ENCODE peak calls at places on chromosomes 7 and 10, in five cellular contexts. One of them, this sample, is unnamed. For H3K4me1, the result is how much of the 10 kb centered on the place peaks cover.

GRCh38 chr7:37211097-37211496 is 237.6 kb downstream of the ELMO1 start:
- DNase-seq in OCI-LY7: no peak
- DNase-seq in Caco-2: no peak
- DNase-seq in heart right ventricle: peak
- DNase-seq in tibial artery: peak
- DNase-seq in this sample: peak

GRCh38 chr7:117169907-117170306 is 153.0 kb downstream of the WNT2 start:
- DNase-seq in OCI-LY7: no peak
- DNase-seq in Caco-2: no peak
- DNase-seq in heart right ventricle: no peak
- DNase-seq in tibial artery: no peak
- DNase-seq in this sample: no peak

GRCh38 chr7:22156205-22156604 is 200.7 kb downstream of the RAPGEF5 start:
- DNase-seq in OCI-LY7: no peak
- DNase-seq in Caco-2: no peak
- DNase-seq in heart right ventricle: no peak
- DNase-seq in tibial artery: no peak
- DNase-seq in this sample: no peak

GRCh38 chr7:144118341-144118740 is 4.6 kb upstream of the OR2A14 start:
- DNase-seq in OCI-LY7: no peak
- DNase-seq in Caco-2: no peak
- DNase-seq in heart right ventricle: no peak
- DNase-seq in tibial artery: no peak
- DNase-seq in this sample: no peak

GRCh38 chr10:93859049-93859655 is 34.6 kb upstream of the SLC35G1 start:
- DNase-seq in OCI-LY7: peak
- DNase-seq in Caco-2: no peak
- DNase-seq in heart right ventricle: no peak
- DNase-seq in tibial artery: no peak
- DNase-seq in this sample: no peak

GRCh38 chr10:110211455-110211843 is 4.0 kb downstream of the MXI1 start:
- DNase-seq in OCI-LY7: no peak
- DNase-seq in Caco-2: no peak
- DNase-seq in heart right ventricle: no peak
- DNase-seq in tibial artery: no peak
- DNase-seq in this sample: no peak

GRCh38 chr10:26112532-26112931 is 104.0 kb upstream of the GAD2 start:
- DNase-seq in OCI-LY7: no peak
- DNase-seq in Caco-2: no peak
- DNase-seq in heart right ventricle: no peak
- DNase-seq in tibial artery: no peak
- DNase-seq in this sample: no peak

GRCh38 chr10:72567421-72567820 is 58.5 kb downstream of the MICU1 start:
- DNase-seq in OCI-LY7: no peak
- DNase-seq in Caco-2: no peak
- DNase-seq in heart right ventricle: no peak
- DNase-seq in tibial artery: peak
- DNase-seq in this sample: no peak

GRCh38 chr10:83666762-83667161 is 472.5 kb upstream of the GHITM start:
- DNase-seq in OCI-LY7: no peak
- DNase-seq in Caco-2: no peak
- DNase-seq in heart right ventricle: no peak
- DNase-seq in tibial artery: no peak
- DNase-seq in this sample: no peak

GRCh38 chr10:120260446-120260845 is 196.6 kb upstream of the PLPP4 start:
- DNase-seq in OCI-LY7: no peak
- DNase-seq in Caco-2: no peak
- DNase-seq in heart right ventricle: no peak
- DNase-seq in tibial artery: no peak
- DNase-seq in this sample: no peak

GRCh38 chr7:138951953-138952352 is 29.2 kb downstream of the KIAA1549 start:
- DNase-seq in OCI-LY7: no peak
- DNase-seq in Caco-2: no peak
- DNase-seq in heart right ventricle: no peak
- DNase-seq in tibial artery: no peak
- DNase-seq in this sample: no peak

GRCh38 chr10:29140991-29141390 is 147.9 kb upstream of the LYZL1 start:
- DNase-seq in OCI-LY7: no peak
- DNase-seq in Caco-2: no peak
- DNase-seq in heart right ventricle: no peak
- DNase-seq in tibial artery: no peak
- DNase-seq in this sample: no peak

GRCh38 chr10:24414597-24414996 is 205.7 kb downstream of the KIAA1217 start:
- DNase-seq in OCI-LY7: no peak
- DNase-seq in Caco-2: no peak
- DNase-seq in heart right ventricle: no peak
- DNase-seq in tibial artery: no peak
- DNase-seq in this sample: no peak

GRCh38 chr10:126049741-126050140 is 153.4 kb downstream of the FANK1 start:
- DNase-seq in OCI-LY7: no peak
- DNase-seq in Caco-2: no peak
- DNase-seq in heart right ventricle: peak
- DNase-seq in tibial artery: no peak
- DNase-seq in this sample: no peak

GRCh38 chr10:95540514-95541052 is 20.6 kb downstream of the SORBS1 start:
- DNase-seq in OCI-LY7: no peak
- DNase-seq in Caco-2: no peak
- DNase-seq in heart right ventricle: no peak
- DNase-seq in tibial artery: no peak
- DNase-seq in this sample: no peak

GRCh38 chr7:106430103-106430502 is 145.3 kb upstream of the NAMPT start:
- DNase-seq in OCI-LY7: no peak
- DNase-seq in Caco-2: no peak
- DNase-seq in heart right ventricle: no peak
- DNase-seq in tibial artery: no peak
- DNase-seq in this sample: no peak

GRCh38 chr7:37482505-37482904 is 33.8 kb upstream of the ELMO1 start:
- DNase-seq in OCI-LY7: no peak
- DNase-seq in Caco-2: no peak
- DNase-seq in heart right ventricle: no peak
- DNase-seq in tibial artery: no peak
- DNase-seq in this sample: no peak

GRCh38 chr7:158316466-158317031 is 271.1 kb downstream of the PTPRN2 start:
- DNase-seq in OCI-LY7: no peak
- DNase-seq in Caco-2: no peak
- DNase-seq in heart right ventricle: no peak
- DNase-seq in tibial artery: no peak
- DNase-seq in this sample: no peak

GRCh38 chr10:76009531-76009930 is 578.1 kb downstream of the LRMDA start:
- DNase-seq in OCI-LY7: no peak
- DNase-seq in Caco-2: no peak
- DNase-seq in heart right ventricle: no peak
- DNase-seq in tibial artery: no peak
- DNase-seq in this sample: no peak

GRCh38 chr10:56360583-56360966 is 484 bp downstream of the ZWINT start:
- DNase-seq in OCI-LY7: no peak
- DNase-seq in Caco-2: no peak
- DNase-seq in heart right ventricle: no peak
- DNase-seq in tibial artery: no peak
- DNase-seq in this sample: no peak

GRCh38 chr7:2633538-2634264 is 1.9 kb downstream of the TTYH3 start:
- DNase-seq in OCI-LY7: no peak
- DNase-seq in Caco-2: no peak
- DNase-seq in heart right ventricle: no peak
- DNase-seq in tibial artery: peak
- DNase-seq in this sample: peak

GRCh38 chr7:30662431-30662939 is 19.8 kb downstream of the CRHR2 start:
- DNase-seq in OCI-LY7: no peak
- DNase-seq in Caco-2: no peak
- DNase-seq in heart right ventricle: no peak
- DNase-seq in tibial artery: no peak
- DNase-seq in this sample: no peak

GRCh38 chr10:22481687-22482539 is 136.6 kb downstream of the SPAG6 start:
- DNase-seq in OCI-LY7: no peak
- DNase-seq in Caco-2: no peak
- DNase-seq in heart right ventricle: no peak
- DNase-seq in tibial artery: no peak
- DNase-seq in this sample: no peak

GRCh38 chr10:72612203-72612826 is 13.6 kb downstream of the MICU1 start:
- DNase-seq in OCI-LY7: no peak
- DNase-seq in Caco-2: no peak
- DNase-seq in heart right ventricle: no peak
- DNase-seq in tibial artery: no peak
- DNase-seq in this sample: no peak

GRCh38 chr10:107059872-107060271 is 104.6 kb downstream of the SORCS1 start:
- DNase-seq in OCI-LY7: no peak
- DNase-seq in Caco-2: no peak
- DNase-seq in heart right ventricle: no peak
- DNase-seq in tibial artery: no peak
- DNase-seq in this sample: no peak

GRCh38 chr7:145053781-145054180 is 217.9 kb upstream of the TPK1 start:
- DNase-seq in OCI-LY7: no peak
- DNase-seq in Caco-2: no peak
- DNase-seq in heart right ventricle: no peak
- DNase-seq in tibial artery: no peak
- DNase-seq in this sample: no peak

GRCh38 chr7:130901209-130901783 is 167.3 kb upstream of the KLF14 start:
- DNase-seq in OCI-LY7: no peak
- DNase-seq in Caco-2: no peak
- DNase-seq in heart right ventricle: peak
- DNase-seq in tibial artery: peak
- DNase-seq in this sample: peak

GRCh38 chr7:1062296-1063294 is 18.2 kb downstream of the GPR146 start:
- DNase-seq in OCI-LY7: peak
- DNase-seq in Caco-2: no peak
- DNase-seq in heart right ventricle: no peak
- DNase-seq in tibial artery: no peak
- DNase-seq in this sample: no peak

GRCh38 chr7:22896917-22897316 is 74.3 kb upstream of the TOMM7 start:
- DNase-seq in OCI-LY7: no peak
- DNase-seq in Caco-2: peak
- DNase-seq in heart right ventricle: no peak
- DNase-seq in tibial artery: no peak
- DNase-seq in this sample: no peak

GRCh38 chr7:50229964-50230363 is 74.6 kb upstream of the IKZF1 start:
- DNase-seq in OCI-LY7: peak
- DNase-seq in Caco-2: no peak
- DNase-seq in heart right ventricle: no peak
- DNase-seq in tibial artery: no peak
- DNase-seq in this sample: no peak

GRCh38 chr7:74292757-74293576 is 3.8 kb downstream of the CLIP2 start:
- DNase-seq in OCI-LY7: no peak
- DNase-seq in Caco-2: peak
- DNase-seq in heart right ventricle: no peak
- DNase-seq in tibial artery: no peak
- DNase-seq in this sample: no peak
- H3K4me1 ChIP-seq in OCI-LY7: under half
- H3K4me1 ChIP-seq in Caco-2: under half
- H3K4me1 ChIP-seq in heart right ventricle: half or more
- H3K4me1 ChIP-seq in tibial artery: under half
- H3K4me1 ChIP-seq in this sample: under half

DNA sequence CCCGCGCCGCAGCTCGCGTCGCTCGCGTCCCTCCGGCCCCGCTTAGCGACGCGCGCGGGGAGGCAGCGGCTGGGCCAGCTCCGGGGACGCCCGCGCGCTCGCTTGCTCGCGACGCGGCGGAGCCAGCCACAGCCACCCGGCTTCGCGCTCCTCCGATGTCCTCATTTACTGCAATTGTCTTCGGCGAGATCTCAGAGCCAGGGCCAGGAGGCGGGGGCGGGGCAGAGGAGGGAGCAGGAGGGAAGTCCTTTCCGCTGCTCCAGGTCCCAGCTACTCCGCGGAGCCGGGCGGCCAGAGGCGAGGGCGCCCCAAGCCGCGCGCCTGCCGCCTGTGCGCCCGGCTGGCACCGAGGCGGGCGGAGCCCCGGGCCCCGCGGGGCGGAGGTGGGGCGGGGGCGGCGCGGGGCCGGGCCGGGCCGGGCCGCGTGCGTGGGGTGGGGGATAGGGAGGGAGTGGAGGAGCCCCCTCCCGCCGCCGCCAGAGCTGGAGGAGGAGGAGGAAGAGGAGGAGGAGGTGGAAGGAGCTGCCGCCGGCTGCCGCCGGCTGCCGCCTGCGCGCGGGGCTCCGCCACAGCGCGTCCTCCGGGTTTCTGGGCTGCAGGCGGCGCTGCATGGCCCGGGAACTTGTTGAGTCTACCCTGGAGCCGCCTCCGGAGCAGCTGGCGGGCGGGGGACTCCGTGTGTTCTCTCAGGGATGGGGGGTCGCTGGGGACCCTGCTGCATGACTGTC is at the start of gene INSYN2A:
- DNase-seq in OCI-LY7: no peak
- DNase-seq in Caco-2: no peak
- DNase-seq in heart right ventricle: peak
- DNase-seq in tibial artery: no peak
- DNase-seq in this sample: no peak
- TF ChIP-seq CTCF in OCI-LY7: no peak
- TF ChIP-seq CTCF in Caco-2: no peak
- TF ChIP-seq CTCF in heart right ventricle: no peak
- TF ChIP-seq CTCF in tibial artery: no peak
- TF ChIP-seq CTCF in this sample: no peak

DNA sequence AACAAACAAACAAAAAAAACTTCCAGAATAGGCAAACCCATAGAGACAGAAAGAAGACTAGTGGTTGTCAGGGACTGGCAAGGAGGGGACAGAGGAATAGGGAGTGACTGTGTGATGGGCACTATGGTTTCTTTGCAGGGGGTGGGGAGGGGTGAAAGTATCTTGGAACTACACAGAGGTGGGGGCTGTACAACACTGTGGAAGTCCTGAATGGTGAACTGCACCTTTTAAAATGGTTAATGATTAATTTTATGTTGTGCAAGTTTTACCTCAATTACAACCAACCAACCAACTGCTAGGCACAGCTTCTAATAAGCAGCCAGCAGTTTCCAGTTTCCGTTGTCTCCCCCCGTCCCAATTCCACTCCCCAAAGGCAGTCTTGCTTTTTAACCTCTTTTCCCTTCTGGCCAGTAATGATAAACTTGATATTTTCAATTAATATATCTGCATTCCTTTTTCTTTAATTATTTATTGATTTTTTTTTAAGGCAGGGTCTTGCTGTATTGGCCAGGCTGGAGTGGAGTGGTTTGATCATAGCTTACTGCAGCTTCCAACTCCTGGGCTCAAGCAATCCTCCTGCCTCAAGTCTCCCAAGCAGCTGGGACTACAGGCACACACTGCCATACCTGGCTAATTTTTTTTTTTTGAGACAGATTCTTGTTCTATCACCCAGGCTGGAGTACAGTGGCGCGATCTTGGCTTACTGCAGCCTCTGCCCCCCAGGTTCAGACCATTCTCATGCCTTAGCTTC is 46.8 kb downstream of the HIP1 start:
- DNase-seq in OCI-LY7: peak
- DNase-seq in Caco-2: no peak
- DNase-seq in heart right ventricle: no peak
- DNase-seq in tibial artery: no peak
- DNase-seq in this sample: no peak
- H3K4me1 ChIP-seq in OCI-LY7: half or more
- H3K4me1 ChIP-seq in Caco-2: under half
- H3K4me1 ChIP-seq in heart right ventricle: under half
- H3K4me1 ChIP-seq in tibial artery: under half
- H3K4me1 ChIP-seq in this sample: under half

GRCh38 chr7:151152935-151153513 is 14.5 kb downstream of the GBX1 start:
- DNase-seq in OCI-LY7: no peak
- DNase-seq in Caco-2: no peak
- DNase-seq in heart right ventricle: no peak
- DNase-seq in tibial artery: no peak
- DNase-seq in this sample: no peak
- TF ChIP-seq CTCF in OCI-LY7: peak
- TF ChIP-seq CTCF in Caco-2: no peak
- TF ChIP-seq CTCF in heart right ventricle: no peak
- TF ChIP-seq CTCF in tibial artery: no peak
- TF ChIP-seq CTCF in this sample: no peak

GRCh38 chr10:132421377-132422168 is 24.6 kb downstream of the PWWP2B start:
- DNase-seq in OCI-LY7: peak
- DNase-seq in Caco-2: peak
- DNase-seq in heart right ventricle: peak
- DNase-seq in tibial artery: peak
- DNase-seq in this sample: peak
- H3K4me1 ChIP-seq in OCI-LY7: half or more
- H3K4me1 ChIP-seq in Caco-2: under half
- H3K4me1 ChIP-seq in heart right ventricle: half or more
- H3K4me1 ChIP-seq in tibial artery: under half
- H3K4me1 ChIP-seq in this sample: under half

This sample was measured in uterus.